ENCODE peak calls at places on chromosomes 11 and 22, in six cellular contexts. Y is BE2C, D is A673, H is PC-3, R is psoas muscle, V is IMR-90. L is an unnamed sample. For H3K4me1, the result is how much of the 10 kb centered on the place peaks cover.

GRCh38 chr11:132556316-132556715 is 976.0 kb downstream of the OPCML start:
- DNase-seq in R (no peak), V (no peak), Y (no peak), D (no peak), H (no peak), L (no peak)

GRCh38 chr22:50016988-50017700 is 4.6 kb upstream of the IL17REL start:
- DNase-seq in Y (peak), R (no peak), H (no peak), V (no peak), D (no peak), L (peak)

GRCh38 chr11:80024119-80024518 is 583.3 kb upstream of the TENM4 start:
- DNase-seq in H (no peak), D (no peak), V (no peak), R (no peak), Y (no peak), L (peak)

GRCh38 chr11:35247428-35247827 is 108.5 kb downstream of the CD44 start:
- DNase-seq in V (no peak), H (no peak), D (no peak), Y (no peak), R (no peak), L (no peak)

GRCh38 chr11:64324692-64325469 is 7.0 kb downstream of the PRDX5 start:
- DNase-seq in D (no peak), R (no peak), Y (no peak), H (no peak), V (no peak), L (no peak)

GRCh38 chr11:2293396-2294339 is 8.1 kb downstream of the C11orf21 start:
- DNase-seq in D (no peak), V (no peak), H (no peak), Y (no peak), R (no peak), L (peak)

GRCh38 chr11:33258631-33259184 is 1.5 kb downstream of the HIPK3 start:
- DNase-seq in Y (no peak), R (no peak), H (peak), D (no peak), V (peak), L (no peak)

GRCh38 chr22:23220485-23221350 is 40.4 kb downstream of the BCR start:
- DNase-seq in D (no peak), H (no peak), Y (no peak), V (peak), R (no peak), L (no peak)

GRCh38 chr22:44818727-44819126 is 66.4 kb downstream of the ARHGAP8 start:
- DNase-seq in H (no peak), Y (no peak), R (no peak), V (no peak), D (no peak), L (peak)

GRCh38 chr22:45424241-45424731 is 10.8 kb downstream of the RIBC2 start:
- DNase-seq in V (no peak), Y (no peak), H (no peak), D (no peak), R (no peak), L (no peak)

GRCh38 chr11:116657842-116658825 is 114.7 kb downstream of the BUD13 start:
- DNase-seq in Y (no peak), H (no peak), V (no peak), R (no peak), D (peak), L (peak)

GRCh38 chr11:86784247-86784681 is 16.1 kb upstream of the PRSS23 start:
- DNase-seq in Y (no peak), V (peak), R (no peak), D (no peak), H (peak), L (no peak)

GRCh38 chr11:12160680-12161079 is 50.3 kb downstream of the MICAL2 start:
- DNase-seq in V (peak), R (no peak), Y (peak), D (peak), H (no peak), L (peak)

GRCh38 chr11:35398881-35399280 is 20.5 kb downstream of the SLC1A2 start:
- DNase-seq in D (no peak), V (peak), R (no peak), H (no peak), Y (no peak), L (no peak)

GRCh38 chr11:112345708-112346107 is 85.0 kb upstream of the PLET1 start:
- DNase-seq in R (no peak), V (no peak), D (no peak), H (no peak), Y (peak), L (peak)

GRCh38 chr22:45298934-45299505 is 10.7 kb upstream of the FAM118A start:
- DNase-seq in H (no peak), V (peak), Y (no peak), R (no peak), D (no peak), L (peak)

GRCh38 chr11:33867996-33868645 is 23.8 kb downstream of the LMO2 start:
- DNase-seq in V (no peak), H (no peak), Y (no peak), D (peak), R (no peak), L (no peak)

GRCh38 chr11:32437406-32438345 is 2.3 kb upstream of the WT1 start:
- DNase-seq in H (no peak), D (peak), V (no peak), Y (no peak), R (no peak), L (peak)

DNA sequence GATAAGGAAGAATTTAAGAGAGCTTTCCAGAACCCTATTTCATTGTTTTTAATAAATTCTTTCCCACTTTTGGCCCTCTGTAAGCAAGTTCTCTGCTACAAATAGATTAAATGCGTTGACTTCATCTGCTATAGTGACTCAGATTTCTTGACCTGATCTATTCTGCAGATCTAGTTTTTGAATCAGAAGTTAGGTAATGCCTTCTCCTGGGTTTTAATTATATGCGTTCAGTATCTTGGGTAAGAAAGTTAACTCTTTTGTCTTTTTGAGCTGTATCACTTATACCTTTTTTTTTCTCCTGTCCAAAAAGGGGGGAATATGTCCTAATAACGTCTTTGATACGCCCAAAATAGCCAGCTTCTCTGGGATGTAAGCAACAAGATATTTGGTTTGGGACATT is 2.4 kb upstream of the HEPHL1 start:
- DNase-seq in Y (no peak), D (no peak), V (no peak), H (peak), R (no peak), L (no peak)
- H3K4me1 ChIP-seq in Y (under half), D (under half), V (under half), H (half or more), R (under half), L (under half)

DNA sequence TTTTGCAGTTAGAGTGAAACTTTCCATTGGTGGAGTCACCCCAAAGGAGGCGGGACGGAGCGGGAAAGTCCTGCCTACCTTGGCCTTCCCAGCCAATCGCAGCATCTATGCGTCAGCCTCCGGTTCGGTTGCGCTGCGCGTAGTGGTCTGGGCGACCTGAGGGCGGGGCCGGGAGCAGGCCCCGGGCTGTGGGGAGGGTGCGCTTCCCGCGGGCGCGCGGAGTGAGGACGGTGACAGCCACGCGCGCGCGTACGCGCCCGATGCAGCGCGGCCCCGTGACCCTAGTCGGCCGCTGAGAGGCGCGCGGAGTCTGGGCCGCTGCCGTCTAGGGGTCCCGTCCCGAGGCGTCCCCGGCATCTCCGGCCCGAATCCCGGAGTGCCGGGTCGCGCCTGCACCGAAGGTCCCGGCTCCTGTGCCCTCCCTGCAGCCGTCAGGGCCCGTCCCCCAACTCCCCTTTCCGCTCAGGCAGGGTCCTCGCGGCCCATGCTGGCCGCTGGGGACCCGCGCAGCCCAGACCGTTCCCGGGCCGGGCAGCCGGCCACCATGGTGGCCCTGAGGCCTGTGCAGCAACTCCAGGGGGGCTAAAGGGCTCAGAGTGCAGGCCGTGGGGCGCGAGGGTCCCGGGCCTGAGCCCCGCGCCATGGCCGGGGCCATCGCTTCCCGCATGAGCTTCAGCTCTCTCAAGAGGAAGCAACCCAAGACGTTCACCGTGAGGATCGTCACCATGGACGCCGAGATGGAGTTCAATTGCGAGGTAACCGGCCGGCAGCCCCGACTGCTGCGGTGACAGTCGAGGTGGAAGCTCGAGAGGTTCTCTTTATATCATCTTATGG is at the start of gene NF2:
- DNase-seq in V (peak), Y (peak), H (peak), R (peak), D (peak), L (peak)
- TF ChIP-seq CTCF in V (no peak), Y (no peak), H (no peak), R (peak), D (no peak), L (no peak)

DNA sequence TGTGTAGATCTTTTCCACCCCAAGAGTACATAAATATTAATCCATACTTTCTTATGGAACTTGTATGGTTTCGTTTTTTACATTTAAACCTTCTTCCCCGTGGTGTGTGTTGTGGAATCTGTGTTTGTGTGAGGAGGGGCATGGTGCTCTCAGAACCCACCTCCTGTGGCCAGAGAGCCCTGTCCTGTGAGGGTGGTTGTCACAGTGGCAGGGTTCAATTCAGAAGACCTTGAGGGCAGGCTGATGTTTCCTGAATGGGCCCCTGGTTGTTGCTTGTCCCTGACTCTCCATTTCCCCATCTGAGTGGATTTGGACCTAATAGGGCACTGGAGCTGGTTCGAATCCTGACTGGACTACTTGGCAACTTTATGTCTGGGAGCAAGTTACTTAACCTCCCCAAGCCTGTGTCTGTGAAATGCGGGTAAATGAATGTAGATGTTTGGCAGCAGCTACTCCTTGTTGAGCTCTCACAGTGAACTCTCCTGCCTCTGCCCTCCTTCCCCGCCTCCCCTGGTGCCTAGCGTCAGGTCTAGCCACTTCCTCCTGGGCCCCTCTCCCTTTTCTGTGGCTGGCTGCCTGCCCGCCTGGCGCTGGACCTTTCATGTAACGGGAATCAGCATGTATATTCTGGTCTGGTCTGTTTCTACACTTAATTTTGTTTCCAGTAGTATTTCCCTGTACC is 7.3 kb downstream of the NEAT1 start:
- DNase-seq in D (no peak), V (peak), H (peak), Y (peak), R (peak), L (peak)
- H3K4me1 ChIP-seq in D (half or more), V (under half), H (under half), Y (under half), R (under half), L (under half)

GRCh38 chr11:135075740-135076139 is 663.7 kb upstream of the B3GAT1 start:
- DNase-seq in R (peak), H (peak), D (peak), V (peak), Y (peak), L (peak)
- TF ChIP-seq CTCF in R (peak), H (peak), D (peak), V (peak), Y (peak), L (peak)

GRCh38 chr11:73290536-73290935 is 17.5 kb upstream of the ARHGEF17 start:
- DNase-seq in R (no peak), D (no peak), Y (no peak), V (no peak), H (no peak), L (no peak)
- H3K4me1 ChIP-seq in R (under half), D (under half), Y (under half), V (under half), H (under half), L (under half)

DNA sequence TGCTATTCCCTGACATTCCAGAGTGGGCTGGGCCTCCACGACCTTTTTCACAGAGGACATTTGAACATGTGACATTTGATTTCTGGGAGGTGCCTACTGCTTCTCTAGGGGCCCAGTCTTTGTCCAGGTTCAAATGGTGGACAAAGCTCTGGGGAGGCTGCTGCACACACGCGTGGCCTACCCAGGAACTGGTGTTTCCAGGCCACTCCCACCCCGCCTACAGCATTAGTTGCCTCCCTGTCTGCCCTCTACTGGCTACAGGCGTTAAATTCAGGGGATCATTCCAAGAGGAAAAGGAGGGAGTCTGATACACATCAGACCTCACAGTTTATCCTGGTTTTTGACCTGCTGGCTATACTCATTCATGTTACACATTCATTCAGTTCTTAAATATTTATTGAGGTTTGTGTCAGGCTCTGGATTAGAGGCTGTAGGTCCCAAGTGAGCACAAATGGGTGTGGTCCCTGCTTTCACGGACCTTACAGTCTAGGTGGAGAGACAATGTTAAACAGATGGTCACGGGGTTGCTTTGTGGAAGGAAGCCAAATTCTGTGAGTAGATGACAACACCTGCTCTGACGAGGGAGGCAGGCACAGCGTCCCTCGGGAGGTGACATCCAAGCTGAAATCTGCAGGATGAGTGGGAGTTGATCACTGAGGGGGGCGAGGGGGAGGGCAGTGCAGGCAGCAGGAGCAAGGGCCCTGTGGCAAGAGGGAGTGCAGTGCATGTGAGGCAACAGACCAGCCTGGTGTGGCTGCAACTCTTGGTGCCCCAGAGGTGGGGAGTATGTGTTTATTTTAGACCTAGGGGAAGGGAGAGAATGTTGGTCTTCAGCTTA is 11.8 kb downstream of the TUB start:
- DNase-seq in Y (peak), D (peak), V (peak), H (peak), R (peak), L (peak)
- TF ChIP-seq CTCF in Y (peak), D (peak), V (peak), H (peak), R (peak), L (peak)

GRCh38 chr11:278001-278951 is at the start of gene NLRP6:
- DNase-seq in V (no peak), H (no peak), R (no peak), D (no peak), Y (no peak), L (peak)
- H3K4me1 ChIP-seq in V (under half), H (under half), R (under half), D (under half), Y (under half), L (under half)

GRCh38 chr11:61579398-61580291 is 1.2 kb downstream of the SYT7 start:
- DNase-seq in D (peak), Y (no peak), H (no peak), R (no peak), V (no peak), L (peak)

GRCh38 chr11:61581931-61582330 is 1.1 kb upstream of the SYT7 start:
- DNase-seq in Y (no peak), D (no peak), R (no peak), V (no peak), H (no peak), L (no peak)

GRCh38 chr11:61578819-61579218 is 2.1 kb downstream of the SYT7 start:
- DNase-seq in Y (no peak), H (no peak), R (no peak), D (no peak), V (no peak), L (no peak)

GRCh38 chr11:61580292-61580888 is 486 bp downstream of the SYT7 start:
- DNase-seq in V (no peak), D (no peak), Y (no peak), H (peak), R (no peak), L (peak)

DNA sequence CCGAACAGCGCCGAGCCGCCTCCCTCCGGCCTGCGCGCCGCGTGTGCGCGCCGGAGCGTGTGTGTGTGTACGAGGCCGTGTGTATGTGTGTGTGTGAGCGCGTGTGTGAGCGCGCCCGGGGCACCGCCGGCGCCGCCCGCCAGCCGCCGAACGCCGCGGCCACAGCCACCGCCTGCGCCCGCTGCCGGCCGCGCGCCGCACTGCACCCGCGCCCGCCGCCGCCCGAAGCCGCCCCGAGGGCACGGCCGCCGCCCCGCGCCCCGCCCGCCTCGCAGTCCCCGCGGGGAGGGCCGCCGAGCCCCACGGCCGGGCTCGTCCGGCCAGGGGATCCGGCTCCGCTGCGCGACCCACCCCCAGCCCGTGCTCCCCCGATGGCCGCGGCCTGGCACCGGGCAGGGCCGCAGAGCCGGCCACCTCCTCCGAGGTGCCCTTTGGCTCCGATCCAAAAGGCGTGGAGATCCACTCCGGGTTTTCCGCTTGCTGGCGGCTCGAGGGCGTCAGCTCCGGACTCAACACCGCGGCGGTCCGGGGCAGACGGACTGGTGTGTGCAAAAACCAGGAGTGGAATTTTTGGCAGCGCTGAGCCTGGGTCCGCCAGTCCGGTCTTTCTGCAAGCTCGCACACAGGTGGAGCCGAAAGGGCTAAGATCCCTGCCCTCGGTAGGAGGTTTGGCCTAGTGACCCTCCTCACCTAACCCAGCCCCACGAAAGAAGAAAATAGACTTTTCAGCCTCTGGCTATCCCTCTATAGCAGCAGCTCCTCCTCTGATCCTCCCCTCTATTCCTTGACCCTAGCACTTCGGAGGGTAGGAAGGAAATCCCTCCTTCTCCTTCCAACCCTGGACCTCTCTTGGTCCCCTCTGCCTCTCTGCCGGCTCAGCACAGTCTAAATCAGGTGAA is at the start of gene SYT7:
- DNase-seq in V (peak), D (peak), Y (peak), H (peak), R (peak), L (peak)
- TF ChIP-seq CTCF in V (peak), D (peak), Y (no peak), H (peak), R (peak), L (peak)

L was measured in endodermal cell.